ENCODE peak calls at places on chromosomes 6 and 20, in four cellular contexts. One of them, this sample, is unnamed.

GRCh38 chr6:5126214-5126613 is 41.1 kb downstream of the PPP1R3G start:
- DNase-seq in A549: no peak
- DNase-seq in astrocyte: peak; percentile 74
- DNase-seq in CD8-positive, alpha-beta memory T cell: no peak
- DNase-seq in this sample: no peak

GRCh38 chr6:169455470-169455869 is 201.8 kb upstream of the THBS2 start:
- DNase-seq in A549: no peak
- DNase-seq in astrocyte: no peak
- DNase-seq in CD8-positive, alpha-beta memory T cell: no peak
- DNase-seq in this sample: no peak

GRCh38 chr20:34579191-34579661 is 20.7 kb downstream of the MAP1LC3A start:
- DNase-seq in astrocyte: peak; percentile 68
- DNase-seq in A549: peak; percentile 69
- DNase-seq in CD8-positive, alpha-beta memory T cell: no peak
- DNase-seq in this sample: no peak

GRCh38 chr6:102812242-102812641 is 1418.7 kb downstream of the GRIK2 start:
- DNase-seq in A549: no peak
- DNase-seq in CD8-positive, alpha-beta memory T cell: no peak
- DNase-seq in astrocyte: no peak
- DNase-seq in this sample: no peak

GRCh38 chr6:21121737-21122136 is 471.8 kb upstream of the SOX4 start:
- DNase-seq in astrocyte: no peak
- DNase-seq in A549: no peak
- DNase-seq in CD8-positive, alpha-beta memory T cell: no peak
- DNase-seq in this sample: no peak

GRCh38 chr6:21992178-21992967 is 304.5 kb downstream of the PRL start:
- DNase-seq in A549: no peak
- DNase-seq in astrocyte: peak; percentile 83
- DNase-seq in CD8-positive, alpha-beta memory T cell: no peak
- DNase-seq in this sample: no peak

GRCh38 chr20:2804041-2804828 is 3.8 kb upstream of the CPXM1 start:
- DNase-seq in A549: no peak
- DNase-seq in astrocyte: no peak
- DNase-seq in CD8-positive, alpha-beta memory T cell: no peak
- DNase-seq in this sample: no peak

GRCh38 chr6:160132776-160133338 is 11.2 kb downstream of the SLC22A1 start:
- DNase-seq in A549: no peak
- DNase-seq in astrocyte: peak; percentile 13
- DNase-seq in CD8-positive, alpha-beta memory T cell: no peak
- DNase-seq in this sample: no peak

GRCh38 chr6:44262467-44263356 is 2.6 kb downstream of the NFKBIE start:
- DNase-seq in astrocyte: no peak
- DNase-seq in CD8-positive, alpha-beta memory T cell: no peak
- DNase-seq in A549: no peak
- DNase-seq in this sample: no peak

GRCh38 chr6:44261581-44261980 is 3.8 kb downstream of the NFKBIE start:
- DNase-seq in A549: no peak
- DNase-seq in astrocyte: no peak
- DNase-seq in CD8-positive, alpha-beta memory T cell: no peak
- DNase-seq in this sample: no peak

GRCh38 chr6:44265003-44265842 is at the start of gene NFKBIE:
- DNase-seq in astrocyte: peak; percentile 83
- DNase-seq in A549: peak; percentile 84
- DNase-seq in CD8-positive, alpha-beta memory T cell: peak; percentile 93
- DNase-seq in this sample: peak; percentile 93

GRCh38 chr6:44264154-44265002 is 973 bp downstream of the NFKBIE start:
- DNase-seq in astrocyte: no peak
- DNase-seq in CD8-positive, alpha-beta memory T cell: peak; percentile 42
- DNase-seq in A549: no peak
- DNase-seq in this sample: no peak

GRCh38 chr6:44263357-44264100 is 1.8 kb downstream of the NFKBIE start:
- DNase-seq in CD8-positive, alpha-beta memory T cell: peak; percentile 51
- DNase-seq in astrocyte: no peak
- DNase-seq in A549: peak; percentile 24
- DNase-seq in this sample: peak; percentile 79
- H3K4me3 ChIP-seq in CD8-positive, alpha-beta memory T cell: peak overlapping the region; percentile 86
- H3K4me3 ChIP-seq in astrocyte: peak overlapping the region; percentile 71
- H3K4me3 ChIP-seq in A549: peak overlapping the region; percentile 81
- H3K4me3 ChIP-seq in this sample: peak overlapping the region; percentile 83

GRCh38 chr20:22460231-22460630 is 124.1 kb downstream of the FOXA2 start:
- DNase-seq in A549: no peak
- DNase-seq in CD8-positive, alpha-beta memory T cell: no peak
- DNase-seq in astrocyte: no peak
- DNase-seq in this sample: no peak
- H3K4me1 ChIP-seq in A549: peaks cover 32% of the 10 kb centered on the region
- H3K4me1 ChIP-seq in CD8-positive, alpha-beta memory T cell: no peaks in the 10 kb centered on the region
- H3K4me1 ChIP-seq in astrocyte: no peaks in the 10 kb centered on the region
- H3K4me1 ChIP-seq in this sample: no peaks in the 10 kb centered on the region

GRCh38 chr20:43508604-43509040 is 1.1 kb downstream of the L3MBTL1 start:
- DNase-seq in CD8-positive, alpha-beta memory T cell: no peak
- DNase-seq in A549: peak; percentile 34
- DNase-seq in astrocyte: no peak
- DNase-seq in this sample: no peak
- H3K4me3 ChIP-seq in CD8-positive, alpha-beta memory T cell: peak overlapping the region; percentile 32
- H3K4me3 ChIP-seq in A549: no peak overlapping the region
- H3K4me3 ChIP-seq in astrocyte: peak overlapping the region; percentile 63
- H3K4me3 ChIP-seq in this sample: peak overlapping the region; percentile 16

GRCh38 chr6:11214911-11215310 is 17.6 kb downstream of the NEDD9 start:
- DNase-seq in A549: no peak
- DNase-seq in CD8-positive, alpha-beta memory T cell: no peak
- DNase-seq in astrocyte: no peak
- DNase-seq in this sample: no peak
- H3K4me1 ChIP-seq in A549: peaks cover 100% of the 10 kb centered on the region
- H3K4me1 ChIP-seq in CD8-positive, alpha-beta memory T cell: peaks cover 15% of the 10 kb centered on the region
- H3K4me1 ChIP-seq in astrocyte: peaks cover 84% of the 10 kb centered on the region
- H3K4me1 ChIP-seq in this sample: peaks cover 13% of the 10 kb centered on the region

DNA sequence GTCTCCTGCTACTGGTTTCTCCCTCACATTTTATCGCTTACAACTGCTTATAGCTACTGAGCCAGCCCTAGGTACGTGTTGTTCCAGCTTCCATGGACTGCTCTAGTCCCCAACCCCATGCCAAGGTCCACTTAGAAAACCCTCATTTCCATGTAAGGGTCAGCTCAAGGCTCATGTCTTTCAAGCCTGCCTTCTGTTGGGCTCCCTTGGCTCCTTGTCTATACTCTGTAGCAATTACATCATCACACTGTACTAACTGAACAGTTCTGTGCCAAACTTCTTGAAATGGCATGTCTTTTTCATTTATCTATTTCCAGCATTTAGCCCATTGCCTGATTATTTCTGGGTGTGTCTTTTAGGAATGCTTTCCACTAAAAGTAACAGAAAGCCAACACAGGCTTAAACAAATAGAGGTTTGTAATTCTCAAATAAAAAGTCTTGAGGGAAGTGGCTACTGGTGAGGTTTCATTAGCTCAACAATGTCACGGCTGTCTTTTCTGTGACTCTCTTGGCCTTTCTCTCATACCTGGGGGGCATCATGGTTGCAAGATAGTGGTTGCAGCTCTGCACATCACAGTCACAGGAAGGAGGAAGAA is 317.6 kb downstream of the TPBG start:
- DNase-seq in CD8-positive, alpha-beta memory T cell: no peak
- DNase-seq in astrocyte: no peak
- DNase-seq in A549: peak; percentile 1
- DNase-seq in this sample: no peak
- H3K4me3 ChIP-seq in CD8-positive, alpha-beta memory T cell: no peak overlapping the region
- H3K4me3 ChIP-seq in astrocyte: no peak overlapping the region
- H3K4me3 ChIP-seq in A549: no peak overlapping the region
- H3K4me3 ChIP-seq in this sample: no peak overlapping the region

DNA sequence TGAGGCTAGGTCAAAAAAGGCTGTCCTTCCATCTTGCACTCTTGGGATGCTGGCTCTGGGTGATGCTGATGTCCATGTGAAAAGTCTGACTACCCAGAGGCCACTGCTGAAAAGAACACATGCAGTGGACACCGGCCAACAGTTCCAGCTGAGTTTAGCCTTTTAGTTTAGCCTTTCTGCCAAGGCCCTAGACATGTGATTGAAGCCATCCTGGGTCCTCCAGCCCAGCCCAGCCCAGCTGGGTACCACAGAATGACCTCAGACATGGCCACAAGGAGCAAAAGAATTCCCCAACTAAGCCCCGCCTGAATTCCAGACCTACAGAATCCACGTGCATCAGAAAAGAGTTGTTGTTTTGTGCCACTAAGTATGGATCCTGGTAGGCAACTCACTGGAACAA is 17.4 kb downstream of the PIGT start:
- DNase-seq in CD8-positive, alpha-beta memory T cell: no peak
- DNase-seq in A549: no peak
- DNase-seq in astrocyte: peak; percentile 56
- DNase-seq in this sample: no peak
- H3K4me1 ChIP-seq in CD8-positive, alpha-beta memory T cell: peaks cover 17% of the 10 kb centered on the region
- H3K4me1 ChIP-seq in A549: peaks cover 3% of the 10 kb centered on the region
- H3K4me1 ChIP-seq in astrocyte: peaks cover 4% of the 10 kb centered on the region
- H3K4me1 ChIP-seq in this sample: peaks cover 15% of the 10 kb centered on the region

GRCh38 chr6:155054851-155055250 is 59.7 kb downstream of the TIAM2 start:
- DNase-seq in astrocyte: no peak
- DNase-seq in A549: no peak
- DNase-seq in CD8-positive, alpha-beta memory T cell: no peak
- DNase-seq in this sample: no peak
- H3K4me3 ChIP-seq in astrocyte: no peak overlapping the region
- H3K4me3 ChIP-seq in A549: no peak overlapping the region
- H3K4me3 ChIP-seq in CD8-positive, alpha-beta memory T cell: no peak overlapping the region
- H3K4me3 ChIP-seq in this sample: no peak overlapping the region

GRCh38 chr6:144347447-144347758 is 62.3 kb downstream of the UTRN start:
- DNase-seq in CD8-positive, alpha-beta memory T cell: no peak
- DNase-seq in A549: no peak
- DNase-seq in astrocyte: no peak
- DNase-seq in this sample: no peak

GRCh38 chr6:144343736-144344428 is 58.7 kb downstream of the UTRN start:
- DNase-seq in A549: peak; percentile 68
- DNase-seq in CD8-positive, alpha-beta memory T cell: peak; percentile 78
- DNase-seq in astrocyte: no peak
- DNase-seq in this sample: peak; percentile 85

GRCh38 chr6:144346719-144347446 is 61.7 kb downstream of the UTRN start:
- DNase-seq in CD8-positive, alpha-beta memory T cell: no peak
- DNase-seq in A549: peak; percentile 45
- DNase-seq in astrocyte: peak; percentile 82
- DNase-seq in this sample: peak; percentile 56

GRCh38 chr6:144344651-144345050 is 59.5 kb downstream of the UTRN start:
- DNase-seq in A549: no peak
- DNase-seq in CD8-positive, alpha-beta memory T cell: peak; percentile 38
- DNase-seq in astrocyte: no peak
- DNase-seq in this sample: peak; percentile 48

DNA sequence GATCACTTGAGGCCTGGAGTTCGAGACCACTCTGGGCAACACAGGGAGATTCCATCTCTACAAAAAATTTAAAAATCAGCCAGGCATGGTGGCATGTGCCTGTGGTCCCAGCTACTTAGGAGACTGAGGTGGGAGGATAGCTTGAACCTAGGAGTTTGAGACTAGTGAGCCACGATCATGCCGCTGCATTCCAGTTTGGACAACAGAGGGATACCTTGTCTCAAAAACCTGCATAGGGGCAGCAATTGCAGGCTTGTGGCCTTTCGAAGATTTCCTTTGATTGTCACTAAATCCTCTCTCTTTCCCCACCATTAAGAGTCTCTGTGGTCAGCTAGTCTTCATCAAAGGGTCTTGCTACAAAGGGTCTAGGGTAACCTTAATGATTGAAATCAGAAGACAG is 60.3 kb downstream of the UTRN start:
- DNase-seq in astrocyte: no peak
- DNase-seq in A549: no peak
- DNase-seq in CD8-positive, alpha-beta memory T cell: no peak
- DNase-seq in this sample: no peak
- H3K4me1 ChIP-seq in astrocyte: peaks cover 27% of the 10 kb centered on the region
- H3K4me1 ChIP-seq in A549: peaks cover 77% of the 10 kb centered on the region
- H3K4me1 ChIP-seq in CD8-positive, alpha-beta memory T cell: peaks cover 69% of the 10 kb centered on the region
- H3K4me1 ChIP-seq in this sample: peaks cover 80% of the 10 kb centered on the region

GRCh38 chr20:59004763-59005522 is 2.1 kb downstream of the CTSZ start:
- DNase-seq in CD8-positive, alpha-beta memory T cell: peak; percentile 49
- DNase-seq in astrocyte: no peak
- DNase-seq in A549: no peak
- DNase-seq in this sample: peak; percentile 53

GRCh38 chr20:59005523-59006166 is 1.4 kb downstream of the CTSZ start:
- DNase-seq in A549: no peak
- DNase-seq in CD8-positive, alpha-beta memory T cell: no peak
- DNase-seq in astrocyte: no peak
- DNase-seq in this sample: no peak

GRCh38 chr20:59003836-59004492 is 3.1 kb downstream of the CTSZ start:
- DNase-seq in CD8-positive, alpha-beta memory T cell: no peak
- DNase-seq in astrocyte: no peak
- DNase-seq in A549: no peak
- DNase-seq in this sample: no peak

GRCh38 chr20:59002874-59003399 is 4.1 kb downstream of the CTSZ start:
- DNase-seq in A549: no peak
- DNase-seq in astrocyte: no peak
- DNase-seq in CD8-positive, alpha-beta memory T cell: no peak
- DNase-seq in this sample: no peak

DNA sequence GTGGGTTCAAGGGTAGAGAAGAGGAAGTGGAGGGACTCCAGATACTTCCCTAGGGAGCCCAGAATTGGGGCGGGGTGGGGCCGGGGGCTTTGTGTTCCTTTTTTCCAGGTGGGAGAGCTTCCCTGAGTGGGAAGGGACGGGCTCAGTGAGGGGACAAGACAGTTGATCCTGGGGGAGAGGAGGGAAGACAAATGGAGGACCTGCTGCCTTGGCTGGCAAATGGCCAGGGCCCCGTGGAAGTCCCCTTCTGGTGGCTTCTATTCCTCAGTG is 2.6 kb downstream of the CTSZ start:
- DNase-seq in astrocyte: no peak
- DNase-seq in CD8-positive, alpha-beta memory T cell: peak; percentile 49
- DNase-seq in A549: no peak
- DNase-seq in this sample: peak; percentile 53
- H3K4me3 ChIP-seq in astrocyte: no peak overlapping the region
- H3K4me3 ChIP-seq in CD8-positive, alpha-beta memory T cell: no peak overlapping the region
- H3K4me3 ChIP-seq in A549: no peak overlapping the region
- H3K4me3 ChIP-seq in this sample: no peak overlapping the region